ENCODE peak calls at places on chromosomes 7 and 10, in seven cellular contexts. H, D, N, Y, Z, C and T are unnamed samples.
A peak's percentile ranks its signal among the peaks of the same experiment; 100 is the strongest.

GRCh38 chr7:151453326-151453791 is 13.4 kb upstream of the CRYGN start:
- DNase-seq in C (no peak), Z (peak; percentile 11), Y (no peak), N (no peak), H (peak; percentile 62), D (no peak), T (no peak)

GRCh38 chr10:118564652-118565051 is 30.8 kb downstream of the PRLHR start:
- DNase-seq in N (no peak), Z (no peak), H (no peak), D (peak; percentile 35), C (no peak), Y (no peak), T (no peak)

GRCh38 chr10:131963350-131963749 is 18.4 kb downstream of the BNIP3 start:
- DNase-seq in C (no peak), H (no peak), Z (no peak), D (no peak), Y (no peak), N (no peak), T (no peak)

GRCh38 chr10:49115015-49115795 is at the start of gene VSTM4:
- DNase-seq in N (peak; percentile 68), Y (peak; percentile 23), D (peak; percentile 71), Z (peak; percentile 55), H (peak; percentile 74), C (no peak), T (no peak)

GRCh38 chr7:15411019-15411418 is 150.8 kb downstream of the AGMO start:
- DNase-seq in C (no peak), H (no peak), Z (no peak), D (no peak), Y (no peak), N (no peak), T (no peak)

GRCh38 chr10:59391060-59391459 is 28.7 kb upstream of the FAM13C start:
- DNase-seq in N (no peak), H (no peak), Y (no peak), Z (no peak), C (no peak), D (no peak), T (no peak)

GRCh38 chr7:94223375-94224084 is 171.2 kb upstream of the COL1A2 start:
- DNase-seq in Y (no peak), N (no peak), H (no peak), D (peak; percentile 40), Z (no peak), C (no peak), T (no peak)

GRCh38 chr7:2055956-2056355 is 176.8 kb downstream of the MAD1L1 start:
- DNase-seq in H (no peak), Z (no peak), D (no peak), N (no peak), Y (no peak), C (no peak), T (no peak)

GRCh38 chr7:46955526-46955925 is 626.4 kb downstream of the TNS3 start:
- DNase-seq in C (no peak), N (no peak), H (no peak), Z (no peak), Y (no peak), D (no peak), T (no peak)

GRCh38 chr10:59234814-59235429 is 58.5 kb downstream of the PHYHIPL start:
- DNase-seq in C (no peak), Y (peak; percentile 37), N (no peak), D (peak; percentile 63), H (no peak), Z (no peak), T (no peak)

GRCh38 chr10:52688906-52689305 is 83.7 kb downstream of the MBL2 start:
- DNase-seq in Y (no peak), C (no peak), N (no peak), H (no peak), Z (no peak), D (no peak), T (no peak)

GRCh38 chr7:28190077-28190476 is 9.5 kb upstream of the JAZF1 start:
- DNase-seq in H (no peak), Y (no peak), C (no peak), N (no peak), D (no peak), Z (peak; percentile 25), T (no peak)

GRCh38 chr10:4283841-4284610 is 499.0 kb upstream of the KLF6 start:
- DNase-seq in D (peak; percentile 18), H (no peak), Z (peak; percentile 67), C (no peak), Y (peak; percentile 76), N (peak; percentile 55), T (no peak)

DNA sequence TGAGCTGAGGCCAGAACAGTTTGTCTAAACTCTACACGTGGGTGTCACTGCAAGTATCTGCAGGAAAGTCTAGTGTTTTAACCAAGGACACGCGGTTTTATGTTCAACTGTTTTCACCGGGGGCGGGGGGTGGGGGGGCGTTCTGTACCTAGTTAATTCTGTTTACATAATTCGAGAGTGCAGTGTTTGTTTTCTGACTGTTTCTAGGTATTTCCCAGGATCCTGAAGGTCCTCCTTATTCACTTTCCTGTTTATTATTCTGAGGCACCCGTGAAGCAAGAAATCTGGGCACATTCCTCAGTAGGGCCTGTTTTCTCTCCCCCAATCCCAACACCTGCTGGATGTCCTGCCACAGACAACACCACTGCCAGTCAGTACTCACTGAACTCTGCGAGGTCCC is 7.6 kb downstream of the LOXL4 start:
- DNase-seq in Z (no peak), N (no peak), D (no peak), C (no peak), Y (no peak), H (no peak), T (no peak)
- H3K27ac ChIP-seq in Z (no peak overlapping the region), N (no peak overlapping the region), D (no peak overlapping the region), C (no peak overlapping the region), Y (no peak overlapping the region), H (no peak overlapping the region), T (no peak overlapping the region)

GRCh38 chr10:79150444-79150754 is 81.6 kb downstream of the ZMIZ1 start:
- DNase-seq in C (no peak), Y (no peak), H (no peak), D (no peak), N (no peak), Z (no peak), T (no peak)
- H3K27ac ChIP-seq in C (no peak overlapping the region), Y (peak overlapping the region; percentile 77), H (peak overlapping the region; percentile 92), D (peak overlapping the region; percentile 99), N (peak overlapping the region; percentile 95), Z (peak overlapping the region; percentile 93), T (peak overlapping the region; percentile 19)

GRCh38 chr10:12403119-12403518 is 53.8 kb downstream of the CAMK1D start:
- DNase-seq in N (no peak), D (no peak), Y (no peak), C (no peak), H (no peak), Z (no peak), T (no peak)

GRCh38 chr10:12397931-12398330 is 48.6 kb downstream of the CAMK1D start:
- DNase-seq in D (no peak), Z (no peak), Y (no peak), N (no peak), H (no peak), C (no peak), T (no peak)

GRCh38 chr10:12397147-12397896 is 48.0 kb downstream of the CAMK1D start:
- DNase-seq in C (no peak), D (no peak), N (no peak), Y (no peak), Z (no peak), H (no peak), T (no peak)

GRCh38 chr10:12401466-12401865 is 52.1 kb downstream of the CAMK1D start:
- DNase-seq in D (no peak), N (no peak), H (no peak), C (no peak), Y (no peak), Z (no peak), T (no peak)

GRCh38 chr10:12400266-12400931 is 51.1 kb downstream of the CAMK1D start:
- DNase-seq in D (no peak), H (no peak), C (no peak), N (no peak), Y (no peak), Z (no peak), T (no peak)
- H3K27ac ChIP-seq in D (no peak overlapping the region), H (no peak overlapping the region), C (no peak overlapping the region), N (no peak overlapping the region), Y (no peak overlapping the region), Z (no peak overlapping the region), T (no peak overlapping the region)

GRCh38 chr10:29746080-29746797 is 111.5 kb upstream of the SVIL start:
- DNase-seq in H (no peak), N (no peak), Z (no peak), C (no peak), Y (no peak), D (no peak), T (no peak)
- H3K27ac ChIP-seq in H (peak overlapping the region; percentile 6), N (no peak overlapping the region), Z (peak overlapping the region; percentile 40), C (no peak overlapping the region), Y (no peak overlapping the region), D (no peak overlapping the region), T (no peak overlapping the region)